ENCODE peak calls at places on chromosomes 1 and 21, in six cellular contexts. I, Y, G, U, T and L are unnamed samples.

GRCh38 chr1:40130892-40131291 is 30.3 kb upstream of the RLF start:
- DNase-seq in I (no peak), Y (no peak), G (no peak), U (peak), T (no peak), L (no peak)

GRCh38 chr21:44332383-44332782 is 6.8 kb downstream of the CFAP410 start:
- DNase-seq in I (no peak), Y (no peak), G (no peak), U (no peak), T (no peak), L (no peak)

GRCh38 chr1:156923565-156924477 is 3.4 kb downstream of the LRRC71 start:
- DNase-seq in I (no peak), Y (no peak), G (peak), U (no peak), T (no peak), L (no peak)

GRCh38 chr1:229006121-229006870 is 264.6 kb upstream of the RAB4A start:
- DNase-seq in I (no peak), Y (no peak), G (no peak), U (peak), T (peak), L (no peak)

GRCh38 chr1:154493276-154493675 is 8.7 kb upstream of the TDRD10 start:
- DNase-seq in I (peak), Y (no peak), G (peak), U (no peak), T (no peak), L (peak)

GRCh38 chr1:183604048-183604808 is 14.0 kb upstream of the NCF2 start:
- DNase-seq in I (peak), Y (peak), G (peak), U (no peak), T (peak), L (peak)

GRCh38 chr1:72062584-72062983 is 219.8 kb downstream of the NEGR1 start:
- DNase-seq in I (no peak), Y (no peak), G (no peak), U (no peak), T (no peak), L (no peak)

GRCh38 chr1:70518106-70518505 is 107.0 kb downstream of the CTH start:
- DNase-seq in I (no peak), Y (no peak), G (no peak), U (no peak), T (no peak), L (no peak)

GRCh38 chr1:231702804-231703203 is 76.2 kb downstream of the DISC1 start:
- DNase-seq in I (peak), Y (no peak), G (no peak), U (peak), T (peak), L (no peak)

DNA sequence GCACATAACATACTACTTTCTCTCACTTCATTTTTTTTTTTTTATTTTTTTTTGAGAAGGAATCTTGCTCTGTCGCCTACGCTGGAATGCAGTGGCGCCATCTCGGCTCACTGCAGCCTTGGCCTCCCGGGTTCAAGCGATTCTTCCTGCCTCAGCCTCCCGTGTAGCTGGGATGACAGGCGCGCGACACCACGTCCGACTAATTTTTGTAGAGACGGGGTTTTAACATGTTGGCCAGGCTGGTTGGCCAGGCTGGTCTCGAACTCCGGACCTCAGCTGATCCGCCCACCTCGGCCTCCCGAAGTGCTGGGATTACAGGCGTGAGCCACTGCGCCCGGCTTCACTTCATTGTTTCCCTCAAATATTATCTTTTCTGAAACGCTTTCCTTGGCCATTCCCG is 573 bp upstream of the PEX19 start:
- DNase-seq in I (no peak), Y (no peak), G (no peak), U (no peak), T (no peak), L (no peak)
- H3K4me3 ChIP-seq in I (no peak), Y (no peak), G (peak), U (no peak), T (peak), L (no peak)

DNA sequence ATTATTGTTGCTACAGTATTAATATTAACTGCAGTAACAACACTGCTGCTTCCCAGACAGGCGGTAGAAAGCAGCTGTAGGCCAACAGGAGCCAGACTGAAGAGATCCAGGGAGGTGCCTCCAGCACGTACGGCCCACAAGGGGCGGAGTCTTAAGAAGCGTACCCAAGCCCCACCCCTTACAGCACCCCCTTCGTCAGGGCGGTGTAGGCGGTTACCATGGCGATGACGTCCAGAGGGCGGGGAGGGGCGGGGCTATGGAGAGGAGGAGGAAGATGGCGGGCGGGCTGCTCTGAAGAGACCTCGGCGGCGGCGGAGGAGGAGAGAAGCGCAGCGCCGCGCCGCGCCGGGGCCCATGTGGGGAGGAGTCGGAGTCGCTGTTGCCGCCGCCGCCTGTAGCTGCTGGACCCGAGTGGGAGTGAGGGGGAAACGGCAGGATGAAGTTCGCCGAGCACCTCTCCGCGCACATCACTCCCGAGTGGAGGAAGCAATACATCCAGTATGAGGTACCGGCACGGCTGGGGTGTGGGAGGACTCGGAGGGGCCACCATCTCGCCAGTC is at the start of gene XPR1:
- DNase-seq in I (peak), Y (peak), G (peak), U (peak), T (peak), L (peak)
- H3K4me3 ChIP-seq in I (peak), Y (peak), G (peak), U (peak), T (peak), L (peak)

GRCh38 chr1:157994081-157994581 is 686 bp downstream of the KIRREL1 start:
- DNase-seq in I (no peak), Y (no peak), G (peak), U (no peak), T (no peak), L (no peak)
- H3K4me3 ChIP-seq in I (peak), Y (peak), G (peak), U (peak), T (peak), L (no peak)

GRCh38 chr1:108068141-108068540 is 103.2 kb upstream of the VAV3 start:
- DNase-seq in I (peak), Y (no peak), G (no peak), U (no peak), T (no peak), L (no peak)

GRCh38 chr1:108075055-108075454 is 110.1 kb upstream of the VAV3 start:
- DNase-seq in I (no peak), Y (no peak), G (no peak), U (no peak), T (no peak), L (peak)

GRCh38 chr1:108072294-108072693 is 107.3 kb upstream of the VAV3 start:
- DNase-seq in I (no peak), Y (no peak), G (no peak), U (no peak), T (no peak), L (no peak)

GRCh38 chr1:108070662-108071061 is 105.7 kb upstream of the VAV3 start:
- DNase-seq in I (no peak), Y (no peak), G (peak), U (no peak), T (no peak), L (no peak)

DNA sequence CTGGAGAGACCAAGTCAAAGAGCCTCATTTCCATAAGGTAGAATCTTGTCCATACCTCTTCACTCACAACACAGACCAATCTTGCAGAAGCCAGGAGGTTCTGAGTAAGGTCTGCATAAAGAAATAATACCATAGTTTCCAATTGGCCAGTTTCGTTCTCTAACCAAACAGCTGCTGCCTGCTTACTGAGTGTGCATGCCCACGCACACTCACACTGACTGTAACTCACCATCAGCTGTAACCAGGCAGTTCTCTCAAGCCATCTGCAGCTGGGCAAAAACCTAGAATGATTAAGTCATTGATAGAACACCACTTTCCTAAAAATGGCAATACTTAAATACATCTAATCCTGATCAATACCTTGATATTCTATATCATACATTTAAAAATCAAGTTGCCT is 106.6 kb upstream of the VAV3 start:
- DNase-seq in I (no peak), Y (no peak), G (no peak), U (no peak), T (no peak), L (no peak)
- H3K4me3 ChIP-seq in I (no peak), Y (no peak), G (no peak), U (no peak), T (no peak), L (no peak)